ENCODE peak calls at places on chromosomes 5 and 9, in seven cellular contexts. One of them, this sample, is unnamed.

GRCh38 chr9:16196206-16196605 is 643.4 kb downstream of the CCDC171 start:
- DNase-seq in Kasumi-1: no peak
- DNase-seq in GM04504: no peak
- DNase-seq in GM12865: no peak
- DNase-seq in GM23248: no peak
- DNase-seq in NCI-H2107: no peak
- DNase-seq in stimulated activated CD8-positive, alpha-beta memory T cell treated with anti-CD3 and anti-CD28 coated beads, Interleukin-2, amount 100 ng/mL, for 48 hours: no peak
- DNase-seq in this sample: no peak

GRCh38 chr9:131661954-131662621 is 77.8 kb downstream of the RAPGEF1 start:
- DNase-seq in Kasumi-1: no peak
- DNase-seq in GM04504: no peak
- DNase-seq in GM12865: peak; percentile 77
- DNase-seq in GM23248: no peak
- DNase-seq in NCI-H2107: no peak
- DNase-seq in stimulated activated CD8-positive, alpha-beta memory T cell treated with anti-CD3 and anti-CD28 coated beads, Interleukin-2, amount 100 ng/mL, for 48 hours: peak; percentile 60
- DNase-seq in this sample: no peak

GRCh38 chr5:38420691-38421395 is 135.6 kb downstream of the LIFR start:
- DNase-seq in Kasumi-1: peak; percentile 52
- DNase-seq in GM04504: no peak
- DNase-seq in GM12865: peak; percentile 44
- DNase-seq in GM23248: peak; percentile 85
- DNase-seq in NCI-H2107: peak; percentile 45
- DNase-seq in stimulated activated CD8-positive, alpha-beta memory T cell treated with anti-CD3 and anti-CD28 coated beads, Interleukin-2, amount 100 ng/mL, for 48 hours: peak; percentile 8
- DNase-seq in this sample: peak; percentile 54

GRCh38 chr9:35609001-35609819 is 4.1 kb downstream of the TESK1 start:
- DNase-seq in Kasumi-1: no peak
- DNase-seq in GM04504: no peak
- DNase-seq in GM12865: no peak
- DNase-seq in GM23248: no peak
- DNase-seq in NCI-H2107: no peak
- DNase-seq in stimulated activated CD8-positive, alpha-beta memory T cell treated with anti-CD3 and anti-CD28 coated beads, Interleukin-2, amount 100 ng/mL, for 48 hours: no peak
- DNase-seq in this sample: no peak

GRCh38 chr5:142770650-142771609 is 753 bp downstream of the ARHGAP26 start:
- DNase-seq in Kasumi-1: peak; percentile 67
- DNase-seq in GM04504: no peak
- DNase-seq in GM12865: peak; percentile 43
- DNase-seq in GM23248: peak; percentile 62
- DNase-seq in NCI-H2107: peak; percentile 2
- DNase-seq in stimulated activated CD8-positive, alpha-beta memory T cell treated with anti-CD3 and anti-CD28 coated beads, Interleukin-2, amount 100 ng/mL, for 48 hours: no peak
- DNase-seq in this sample: peak; percentile 55

GRCh38 chr9:97990259-97990658 is 7.1 kb downstream of the ANP32B start:
- DNase-seq in Kasumi-1: peak; percentile 14
- DNase-seq in GM04504: no peak
- DNase-seq in GM12865: no peak
- DNase-seq in GM23248: peak; percentile 84
- DNase-seq in NCI-H2107: no peak
- DNase-seq in stimulated activated CD8-positive, alpha-beta memory T cell treated with anti-CD3 and anti-CD28 coated beads, Interleukin-2, amount 100 ng/mL, for 48 hours: no peak
- DNase-seq in this sample: no peak

GRCh38 chr5:109454726-109455505 is 45.1 kb upstream of the PJA2 start:
- DNase-seq in Kasumi-1: no peak
- DNase-seq in GM04504: peak; percentile 35
- DNase-seq in GM12865: no peak
- DNase-seq in GM23248: peak; percentile 85
- DNase-seq in NCI-H2107: no peak
- DNase-seq in stimulated activated CD8-positive, alpha-beta memory T cell treated with anti-CD3 and anti-CD28 coated beads, Interleukin-2, amount 100 ng/mL, for 48 hours: no peak
- DNase-seq in this sample: no peak

GRCh38 chr5:141354900-141355469 is at the start of gene PCDHGA4:
- DNase-seq in Kasumi-1: no peak
- DNase-seq in GM04504: no peak
- DNase-seq in GM12865: no peak
- DNase-seq in GM23248: peak; percentile 55
- DNase-seq in NCI-H2107: no peak
- DNase-seq in stimulated activated CD8-positive, alpha-beta memory T cell treated with anti-CD3 and anti-CD28 coated beads, Interleukin-2, amount 100 ng/mL, for 48 hours: no peak
- DNase-seq in this sample: peak; percentile 26

GRCh38 chr9:69027355-69028097 is 8.0 kb upstream of the FXN start:
- DNase-seq in Kasumi-1: peak; percentile 79
- DNase-seq in GM04504: peak; percentile 11
- DNase-seq in GM12865: peak; percentile 78
- DNase-seq in GM23248: peak; percentile 58
- DNase-seq in NCI-H2107: peak; percentile 38
- DNase-seq in stimulated activated CD8-positive, alpha-beta memory T cell treated with anti-CD3 and anti-CD28 coated beads, Interleukin-2, amount 100 ng/mL, for 48 hours: no peak
- DNase-seq in this sample: peak; percentile 73

GRCh38 chr9:97527626-97528528 is 26.4 kb downstream of the TMOD1 start:
- DNase-seq in Kasumi-1: no peak
- DNase-seq in GM04504: no peak
- DNase-seq in GM12865: peak; percentile 64
- DNase-seq in GM23248: no peak
- DNase-seq in NCI-H2107: peak; percentile 3
- DNase-seq in stimulated activated CD8-positive, alpha-beta memory T cell treated with anti-CD3 and anti-CD28 coated beads, Interleukin-2, amount 100 ng/mL, for 48 hours: no peak
- DNase-seq in this sample: no peak